ENCODE peak calls at places on chromosome 3, in four cellular contexts. Z is GM04503, G is SW480, J is hepatocyte. B is an unnamed sample.

GRCh38 chr3:47681016-47681415 is 100.7 kb downstream of the SMARCC1 start:
- DNase-seq in G (no peak), J (no peak), Z (no peak), B (no peak)

GRCh38 chr3:119924111-119925094 is 142.5 kb downstream of the NR1I2 start:
- DNase-seq in G (no peak), Z (no peak), J (no peak), B (no peak)

GRCh38 chr3:23258110-23258509 is 55.0 kb downstream of the UBE2E2 start:
- DNase-seq in J (no peak), Z (no peak), G (no peak), B (no peak)

GRCh38 chr3:140247775-140248174 is 312.8 kb downstream of the CLSTN2 start:
- DNase-seq in Z (no peak), G (peak; percentile 95), J (no peak), B (no peak)

GRCh38 chr3:187713504-187713903 is 11.1 kb upstream of the RTP2 start:
- DNase-seq in J (no peak), G (peak; percentile 44), Z (no peak), B (peak; percentile 66)

GRCh38 chr3:146163584-146163983 is 2.6 kb upstream of the PLOD2 start:
- DNase-seq in G (peak; percentile 4), J (no peak), Z (peak; percentile 92), B (no peak)

GRCh38 chr3:189324538-189325138 is 152.9 kb downstream of the TPRG1 start:
- DNase-seq in J (peak; percentile 88), G (peak; percentile 98), Z (no peak), B (peak; percentile 96)

GRCh38 chr3:151327571-151328198 is 1.7 kb downstream of the P2RY13 start:
- DNase-seq in J (no peak), G (peak; percentile 31), Z (no peak), B (peak; percentile 6)